ENCODE peak calls at places on chromosomes 7 and 10, in five cellular contexts. U, D, X, G and A are unnamed samples.

GRCh38 chr7:23349484-23350157 is 50.5 kb downstream of the MALSU1 start:
- DNase-seq in U (no peak), D (no peak), X (peak), G (no peak), A (peak)

GRCh38 chr10:74991435-74991834 is 120.0 kb upstream of the SAMD8 start:
- DNase-seq in U (peak), D (no peak), X (no peak), G (no peak), A (no peak)

GRCh38 chr7:151821806-151822540 is 54.9 kb downstream of the PRKAG2 start:
- DNase-seq in U (no peak), D (no peak), X (no peak), G (no peak), A (no peak)

GRCh38 chr10:104622598-104623209 is 18.4 kb upstream of the SORCS3 start:
- DNase-seq in U (peak), D (no peak), X (no peak), G (no peak), A (no peak)

GRCh38 chr7:134024729-134025128 is 102.4 kb upstream of the LRGUK start:
- DNase-seq in U (no peak), D (no peak), X (no peak), G (no peak), A (no peak)

GRCh38 chr7:29282819-29283414 is 88.3 kb downstream of the CHN2 start:
- DNase-seq in U (no peak), D (peak), X (no peak), G (no peak), A (no peak)

GRCh38 chr10:119003572-119004289 is 25.8 kb upstream of the NANOS1 start:
- DNase-seq in U (no peak), D (no peak), X (no peak), G (no peak), A (no peak)

GRCh38 chr7:131103997-131104396 is 223.7 kb upstream of the MKLN1 start:
- DNase-seq in U (no peak), D (no peak), X (peak), G (no peak), A (no peak)

GRCh38 chr10:33772370-33773331 is 438.2 kb upstream of the NRP1 start:
- DNase-seq in U (no peak), D (no peak), X (no peak), G (no peak), A (no peak)

GRCh38 chr10:6221971-6222751 is 19.4 kb downstream of the PFKFB3 start:
- DNase-seq in U (no peak), D (no peak), X (no peak), G (no peak), A (no peak)

GRCh38 chr7:40493609-40494041 is 358.8 kb downstream of the SUGCT start:
- DNase-seq in U (no peak), D (no peak), X (no peak), G (no peak), A (no peak)

GRCh38 chr7:47441796-47442744 is 139.8 kb downstream of the TNS3 start:
- DNase-seq in U (no peak), D (no peak), X (no peak), G (no peak), A (no peak)

GRCh38 chr7:127594490-127594889 is 954 bp downstream of the FSCN3 start:
- DNase-seq in U (no peak), D (no peak), X (no peak), G (no peak), A (no peak)

GRCh38 chr7:2175514-2175913 is 57.2 kb downstream of the MAD1L1 start:
- DNase-seq in U (peak), D (no peak), X (peak), G (no peak), A (no peak)

GRCh38 chr7:155458317-155459132 is 596 bp downstream of the EN2 start:
- DNase-seq in U (no peak), D (no peak), X (no peak), G (no peak), A (peak)

GRCh38 chr10:63116452-63117072 is 16.6 kb upstream of the NRBF2 start:
- DNase-seq in U (no peak), D (no peak), X (no peak), G (no peak), A (no peak)

GRCh38 chr10:73997479-73997805 is 474 bp upstream of the VCL start:
- DNase-seq in U (no peak), D (no peak), X (no peak), G (no peak), A (no peak)

GRCh38 chr7:101743241-101743994 is 74.0 kb upstream of the CUX1 start:
- DNase-seq in U (peak), D (peak), X (no peak), G (peak), A (peak)

GRCh38 chr10:108696792-108697477 is 1226.4 kb downstream of the XPNPEP1 start:
- DNase-seq in U (no peak), D (peak), X (no peak), G (no peak), A (no peak)

GRCh38 chr10:77422491-77423338 is 214.9 kb downstream of the KCNMA1 start:
- DNase-seq in U (no peak), D (no peak), X (no peak), G (no peak), A (no peak)

GRCh38 chr7:87853237-87853864 is 22.8 kb downstream of the SLC25A40 start:
- DNase-seq in U (no peak), D (no peak), X (no peak), G (no peak), A (no peak)

GRCh38 chr10:100653957-100654834 is 91.2 kb upstream of the PAX2 start:
- DNase-seq in U (no peak), D (no peak), X (no peak), G (no peak), A (peak)

GRCh38 chr7:22153427-22154106 is 203.4 kb downstream of the RAPGEF5 start:
- DNase-seq in U (no peak), D (no peak), X (no peak), G (no peak), A (no peak)

GRCh38 chr10:127872871-127873600 is 19.7 kb downstream of the CLRN3 start:
- DNase-seq in U (no peak), D (no peak), X (no peak), G (peak), A (no peak)

GRCh38 chr7:76425156-76425555 is 406 bp downstream of the ZP3 start:
- DNase-seq in U (no peak), D (no peak), X (no peak), G (no peak), A (no peak)

GRCh38 chr10:130429809-130430208 is 293.6 kb downstream of the GLRX3 start:
- DNase-seq in U (no peak), D (no peak), X (no peak), G (no peak), A (no peak)

GRCh38 chr7:18119985-18120384 is 92.3 kb upstream of the PRPS1L1 start:
- DNase-seq in U (peak), D (no peak), X (no peak), G (no peak), A (no peak)

GRCh38 chr7:7861211-7861633 is 107.4 kb upstream of the GLCCI1 start:
- DNase-seq in U (peak), D (no peak), X (peak), G (no peak), A (no peak)

GRCh38 chr7:121084748-121085336 is 96.3 kb downstream of the CPED1 start:
- DNase-seq in U (peak), D (no peak), X (peak), G (no peak), A (no peak)

GRCh38 chr10:6077071-6077675 is 11.7 kb upstream of the RBM17 start:
- DNase-seq in U (no peak), D (no peak), X (no peak), G (no peak), A (no peak)

GRCh38 chr10:89283174-89283987 is 18.5 kb upstream of the IFIT2 start:
- DNase-seq in U (no peak), D (no peak), X (no peak), G (no peak), A (no peak)

GRCh38 chr10:79103585-79103984 is 34.8 kb downstream of the ZMIZ1 start:
- DNase-seq in U (no peak), D (no peak), X (no peak), G (no peak), A (no peak)

GRCh38 chr7:100049441-100050291 is at the start of gene ZSCAN21:
- DNase-seq in U (peak), D (peak), X (peak), G (peak), A (peak)
- TF ChIP-seq CTCF in U (peak), D (peak), X (no peak), G (no peak), A (peak)

GRCh38 chr7:994592-995308 is 11.8 kb downstream of the CYP2W1 start:
- DNase-seq in U (no peak), D (no peak), X (no peak), G (no peak), A (no peak)

GRCh38 chr7:995571-995970 is 12.6 kb downstream of the CYP2W1 start:
- DNase-seq in U (no peak), D (no peak), X (no peak), G (no peak), A (no peak)

GRCh38 chr7:999149-999883 is 16.3 kb downstream of the CYP2W1 start:
- DNase-seq in U (no peak), D (no peak), X (no peak), G (no peak), A (no peak)

GRCh38 chr7:997404-998395 is 14.7 kb downstream of the CYP2W1 start:
- DNase-seq in U (peak), D (no peak), X (no peak), G (no peak), A (no peak)

DNA sequence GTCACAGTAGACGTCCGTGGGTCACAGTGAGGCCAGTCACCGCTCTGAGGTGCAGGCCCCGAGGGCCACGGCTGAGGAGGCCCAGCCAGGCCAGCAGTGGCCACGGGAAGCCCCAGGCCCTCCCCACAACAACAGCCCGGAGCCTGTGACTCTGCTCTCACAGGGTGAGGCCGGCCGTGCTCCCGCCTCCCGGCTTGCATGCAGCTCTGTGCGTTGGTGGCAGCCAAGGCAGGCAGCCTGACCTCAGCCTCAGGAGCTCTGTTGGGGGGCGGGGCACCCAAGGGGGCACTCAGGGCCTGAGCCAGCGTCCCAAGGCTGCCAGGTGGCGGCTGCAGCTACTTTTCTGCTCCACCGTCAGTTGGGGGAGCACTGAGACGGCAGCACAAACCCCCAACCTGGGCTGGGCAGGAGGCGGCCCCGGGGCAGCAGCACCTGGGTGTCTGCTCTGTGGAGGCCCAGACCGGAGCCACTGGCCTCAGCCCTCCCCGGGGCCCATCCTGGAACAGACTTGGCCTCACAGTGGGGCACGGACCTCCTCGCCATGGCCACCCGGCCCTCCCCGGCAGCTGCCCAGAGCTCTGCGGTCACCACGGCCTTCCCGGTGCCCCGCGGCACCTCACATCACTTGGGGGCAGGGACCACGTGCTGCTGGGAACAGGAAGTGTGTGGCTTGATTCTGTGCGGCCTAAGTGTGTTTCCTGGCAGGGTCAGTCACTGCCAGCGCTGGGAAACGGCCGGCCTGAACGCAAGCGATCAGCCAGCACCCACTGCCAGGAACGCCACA is 13.3 kb downstream of the CYP2W1 start:
- DNase-seq in U (no peak), D (no peak), X (no peak), G (no peak), A (no peak)
- TF ChIP-seq CTCF in U (no peak), D (no peak), X (no peak), G (no peak), A (no peak)

DNA sequence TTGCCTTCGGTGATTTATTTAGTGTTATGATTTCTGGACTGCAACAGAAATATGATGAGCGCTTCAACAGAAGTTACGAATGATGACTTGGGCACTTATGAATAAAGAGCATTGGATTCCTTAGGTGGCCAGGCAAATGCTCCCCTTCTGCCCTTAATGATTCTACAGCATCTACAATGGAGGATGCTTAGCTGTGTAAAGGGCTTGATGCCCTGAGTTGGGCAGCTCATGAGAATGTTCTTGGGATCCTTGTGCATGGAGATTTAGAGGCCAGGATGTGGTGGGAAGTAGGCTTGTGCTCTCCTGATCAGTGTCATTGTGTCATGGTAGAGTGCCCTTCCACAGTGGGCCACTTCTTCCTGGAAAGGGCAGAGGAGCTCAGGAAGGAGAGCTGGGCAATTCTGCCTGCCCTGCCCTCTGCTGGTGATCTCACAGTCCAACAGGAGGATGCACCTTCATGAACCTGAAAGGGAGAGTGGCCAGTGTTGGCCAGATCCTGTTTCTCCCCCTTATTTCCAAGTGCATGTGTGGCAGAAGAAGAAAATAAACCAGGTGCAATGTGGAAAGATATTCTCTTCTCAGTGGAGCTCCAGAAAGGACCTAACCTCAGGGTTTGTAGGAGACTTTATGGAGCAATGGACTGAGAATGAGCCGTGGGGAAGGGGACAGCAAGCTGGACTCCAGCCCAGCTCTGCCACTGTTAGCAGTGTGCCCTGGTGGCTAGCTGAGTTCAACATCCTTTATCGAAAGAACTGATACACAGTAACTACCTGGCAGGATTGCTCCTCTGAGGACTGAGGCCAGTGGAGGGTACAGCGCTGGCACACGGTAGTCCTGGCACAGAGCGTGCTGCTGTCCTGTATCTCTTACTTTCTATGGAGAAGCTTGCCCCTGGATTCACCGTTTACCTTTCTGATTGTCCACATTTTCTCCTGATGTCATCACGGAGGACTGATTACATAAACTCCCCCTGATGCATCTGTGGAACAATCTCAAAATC is 182.9 kb downstream of the BMPER start:
- DNase-seq in U (peak), D (no peak), X (no peak), G (peak), A (no peak)
- TF ChIP-seq CTCF in U (peak), D (peak), X (peak), G (no peak), A (peak)

GRCh38 chr7:220151-220841 is 27.9 kb downstream of the FAM20C start:
- DNase-seq in U (peak), D (no peak), X (no peak), G (no peak), A (no peak)
- TF ChIP-seq CTCF in U (no peak), D (no peak), X (peak), G (no peak), A (no peak)

DNA sequence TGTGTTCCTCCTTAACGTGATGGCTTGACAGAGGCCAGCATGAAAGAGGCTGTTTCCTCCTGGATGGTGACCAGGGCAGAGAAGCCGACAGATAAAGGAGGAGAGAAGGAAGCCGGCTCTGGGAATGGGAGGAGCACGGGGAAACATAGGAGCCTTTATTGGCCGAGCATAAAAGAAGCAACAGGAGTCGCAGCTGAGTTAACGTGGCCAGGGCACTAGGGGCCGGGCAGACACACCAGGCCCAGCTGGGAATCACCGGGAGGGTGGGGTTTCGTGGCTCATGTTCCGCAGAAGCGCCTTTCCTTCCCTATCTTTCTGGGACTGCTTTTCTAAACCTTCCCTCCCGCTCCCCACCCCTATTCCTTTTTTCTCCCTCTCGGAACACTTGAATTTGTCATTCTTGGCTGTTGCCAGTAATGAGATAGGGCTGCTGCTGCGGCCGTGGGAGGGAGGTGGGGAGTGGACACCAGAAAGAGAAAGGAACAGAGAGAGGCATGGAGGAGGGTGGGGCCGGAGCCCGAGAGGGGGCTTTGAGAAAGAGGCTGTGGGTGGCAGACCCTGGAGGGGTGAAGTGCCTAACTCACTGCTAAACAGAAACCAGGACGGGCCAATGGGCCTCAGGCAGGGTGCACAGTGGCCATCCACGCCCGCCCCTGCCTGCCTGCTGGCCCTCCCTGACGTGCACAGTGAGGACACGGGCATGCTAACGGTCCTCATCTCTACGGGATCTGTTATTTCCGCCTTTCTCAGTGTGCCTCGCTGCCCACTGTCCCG is 65.2 kb downstream of the COL13A1 start:
- DNase-seq in U (no peak), D (no peak), X (peak), G (peak), A (no peak)
- TF ChIP-seq CTCF in U (no peak), D (no peak), X (peak), G (no peak), A (no peak)

DNA sequence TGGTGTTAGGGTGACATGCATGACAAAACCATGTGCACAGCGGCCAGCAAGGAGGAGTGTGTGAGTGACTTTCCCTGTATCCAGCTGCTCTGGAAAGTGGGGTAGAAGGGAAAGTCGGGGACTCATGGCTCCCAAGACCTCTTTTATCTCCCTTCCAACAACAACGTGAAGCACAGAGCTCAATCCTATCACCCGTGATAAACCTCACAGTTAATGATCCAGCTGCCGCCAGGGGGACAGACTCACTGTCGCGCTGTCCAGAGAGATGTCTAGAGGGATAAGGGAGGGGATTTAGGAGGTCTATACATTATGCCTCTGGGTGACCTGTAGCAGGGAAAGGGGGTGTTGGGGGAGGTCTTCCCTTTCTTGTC is 83.9 kb upstream of the SMNDC1 start:
- DNase-seq in U (no peak), D (no peak), X (no peak), G (no peak), A (no peak)
- TF ChIP-seq CTCF in U (no peak), D (no peak), X (no peak), G (no peak), A (no peak)

GRCh38 chr7:112571852-112572607 is 91.2 kb downstream of the LSMEM1 start:
- DNase-seq in U (peak), D (no peak), X (no peak), G (no peak), A (no peak)
- TF ChIP-seq CTCF in U (no peak), D (peak), X (no peak), G (no peak), A (peak)

DNA sequence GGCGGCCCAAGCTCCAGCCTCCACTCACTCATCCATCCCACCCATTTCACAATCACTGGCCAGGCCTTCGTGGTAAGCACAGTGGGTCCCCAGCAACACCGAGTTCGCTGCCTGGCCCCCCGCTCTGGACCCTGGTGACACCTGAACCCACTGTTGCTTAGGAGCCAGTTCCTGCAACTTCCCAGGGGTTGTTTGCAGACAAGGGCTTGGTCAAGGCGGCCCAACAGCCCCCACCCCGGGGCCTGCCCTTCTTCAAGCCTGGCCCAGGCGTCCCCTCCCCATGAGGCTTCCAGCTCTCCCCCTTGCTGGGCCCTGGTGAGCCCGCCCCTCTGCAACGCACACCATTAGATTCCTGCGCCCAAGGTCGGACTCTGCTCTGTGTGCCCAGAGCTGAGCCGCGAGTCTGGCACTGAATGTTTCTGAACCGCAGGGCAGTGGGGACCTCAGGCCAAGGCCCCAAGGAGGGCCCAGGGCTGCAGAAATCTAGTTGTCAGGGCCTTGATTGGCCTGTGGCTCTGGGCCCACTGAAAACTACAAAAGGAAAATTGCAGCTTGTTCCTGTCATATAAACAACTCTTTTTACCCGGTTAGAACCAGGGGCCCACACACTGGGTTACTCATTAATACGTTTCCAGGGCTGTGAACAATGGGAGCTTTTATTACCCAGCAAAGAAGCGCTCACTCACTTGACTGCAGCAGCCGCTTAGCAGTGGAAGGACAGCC is 2.1 kb upstream of the COX19 start:
- DNase-seq in U (peak), D (peak), X (no peak), G (peak), A (no peak)
- TF ChIP-seq CTCF in U (no peak), D (no peak), X (no peak), G (no peak), A (no peak)